ENCODE peak calls at places on chromosomes 7 and 10, in five cellular contexts. One of them, this sample, is unnamed.

GRCh38 chr7:128444242-128444641 is 11.4 kb upstream of the HILPDA start:
- DNase-seq in ovary: no peak
- DNase-seq in uterus: no peak
- DNase-seq in Peyer's patch: no peak
- DNase-seq in transverse colon: peak; percentile 34
- DNase-seq in this sample: no peak

GRCh38 chr10:110335314-110336064 is 30.8 kb upstream of the SMNDC1 start:
- DNase-seq in ovary: no peak
- DNase-seq in uterus: no peak
- DNase-seq in Peyer's patch: no peak
- DNase-seq in transverse colon: no peak
- DNase-seq in this sample: no peak

GRCh38 chr7:135768467-135768866 is 19.9 kb upstream of the FAM180A start:
- DNase-seq in ovary: no peak
- DNase-seq in uterus: no peak
- DNase-seq in Peyer's patch: no peak
- DNase-seq in transverse colon: no peak
- DNase-seq in this sample: no peak

GRCh38 chr7:131933890-131934289 is 377.5 kb upstream of the PODXL start:
- DNase-seq in ovary: no peak
- DNase-seq in uterus: no peak
- DNase-seq in Peyer's patch: no peak
- DNase-seq in transverse colon: no peak
- DNase-seq in this sample: no peak

GRCh38 chr7:69476416-69476815 is 121.9 kb upstream of the AUTS2 start:
- DNase-seq in ovary: no peak
- DNase-seq in uterus: no peak
- DNase-seq in Peyer's patch: no peak
- DNase-seq in transverse colon: no peak
- DNase-seq in this sample: no peak

GRCh38 chr10:74924251-74924954 is 98.0 kb downstream of the KAT6B start:
- DNase-seq in ovary: no peak
- DNase-seq in uterus: no peak
- DNase-seq in Peyer's patch: no peak
- DNase-seq in transverse colon: no peak
- DNase-seq in this sample: no peak

GRCh38 chr10:72567421-72567820 is 58.5 kb downstream of the MICU1 start:
- DNase-seq in ovary: no peak
- DNase-seq in uterus: no peak
- DNase-seq in Peyer's patch: no peak
- DNase-seq in transverse colon: no peak
- DNase-seq in this sample: no peak

GRCh38 chr10:116909307-116909706 is 60.0 kb downstream of the ENO4 start:
- DNase-seq in ovary: no peak
- DNase-seq in uterus: no peak
- DNase-seq in Peyer's patch: no peak
- DNase-seq in transverse colon: no peak
- DNase-seq in this sample: no peak

GRCh38 chr10:132129431-132129830 is 57.3 kb upstream of the DPYSL4 start:
- DNase-seq in ovary: no peak
- DNase-seq in uterus: no peak
- DNase-seq in Peyer's patch: no peak
- DNase-seq in transverse colon: no peak
- DNase-seq in this sample: no peak

GRCh38 chr7:144720139-144720538 is 115.7 kb downstream of the TPK1 start:
- DNase-seq in ovary: no peak
- DNase-seq in uterus: no peak
- DNase-seq in Peyer's patch: no peak
- DNase-seq in transverse colon: no peak
- DNase-seq in this sample: no peak

GRCh38 chr7:134778941-134779740 is at the start of gene CALD1:
- DNase-seq in ovary: peak; percentile 72
- DNase-seq in uterus: peak; percentile 93
- DNase-seq in Peyer's patch: peak; percentile 27
- DNase-seq in transverse colon: peak; percentile 67
- DNase-seq in this sample: peak; percentile 91

GRCh38 chr7:55130554-55131198 is 111.9 kb downstream of the EGFR start:
- DNase-seq in ovary: peak; percentile 72
- DNase-seq in uterus: peak; percentile 74
- DNase-seq in Peyer's patch: no peak
- DNase-seq in transverse colon: peak; percentile 37
- DNase-seq in this sample: no peak

GRCh38 chr10:114685456-114685855 is 27.4 kb upstream of the ABLIM1 start:
- DNase-seq in ovary: no peak
- DNase-seq in uterus: no peak
- DNase-seq in Peyer's patch: no peak
- DNase-seq in transverse colon: no peak
- DNase-seq in this sample: no peak

GRCh38 chr10:73883553-73883952 is 9.2 kb upstream of the CAMK2G start:
- DNase-seq in ovary: no peak
- DNase-seq in uterus: no peak
- DNase-seq in Peyer's patch: no peak
- DNase-seq in transverse colon: no peak
- DNase-seq in this sample: no peak

GRCh38 chr10:102917314-102917961 is 656 bp upstream of the CNNM2 start:
- DNase-seq in ovary: peak; percentile 83
- DNase-seq in uterus: peak; percentile 80
- DNase-seq in Peyer's patch: peak; percentile 75
- DNase-seq in transverse colon: peak; percentile 86
- DNase-seq in this sample: peak; percentile 82

GRCh38 chr7:104482362-104483042 is 154.1 kb downstream of the LHFPL3 start:
- DNase-seq in ovary: no peak
- DNase-seq in uterus: no peak
- DNase-seq in Peyer's patch: no peak
- DNase-seq in transverse colon: peak; percentile 59
- DNase-seq in this sample: no peak

GRCh38 chr7:56447864-56448693 is 331.9 kb upstream of the NUPR2 start:
- DNase-seq in ovary: peak; percentile 42
- DNase-seq in uterus: no peak
- DNase-seq in Peyer's patch: no peak
- DNase-seq in transverse colon: no peak
- DNase-seq in this sample: no peak

GRCh38 chr10:68158031-68158430 is 48.7 kb downstream of the MYPN start:
- DNase-seq in ovary: no peak
- DNase-seq in uterus: no peak
- DNase-seq in Peyer's patch: no peak
- DNase-seq in transverse colon: no peak
- DNase-seq in this sample: no peak

GRCh38 chr7:12157517-12157916 is 53.6 kb upstream of the TMEM106B start:
- DNase-seq in ovary: no peak
- DNase-seq in uterus: no peak
- DNase-seq in Peyer's patch: no peak
- DNase-seq in transverse colon: no peak
- DNase-seq in this sample: no peak

GRCh38 chr7:12161146-12161545 is 49.9 kb upstream of the TMEM106B start:
- DNase-seq in ovary: no peak
- DNase-seq in uterus: no peak
- DNase-seq in Peyer's patch: no peak
- DNase-seq in transverse colon: no peak
- DNase-seq in this sample: no peak

GRCh38 chr7:12154119-12154518 is 57.0 kb upstream of the TMEM106B start:
- DNase-seq in ovary: no peak
- DNase-seq in uterus: no peak
- DNase-seq in Peyer's patch: no peak
- DNase-seq in transverse colon: no peak
- DNase-seq in this sample: no peak

GRCh38 chr7:12162420-12163113 is 48.5 kb upstream of the TMEM106B start:
- DNase-seq in ovary: no peak
- DNase-seq in uterus: no peak
- DNase-seq in Peyer's patch: no peak
- DNase-seq in transverse colon: no peak
- DNase-seq in this sample: no peak

DNA sequence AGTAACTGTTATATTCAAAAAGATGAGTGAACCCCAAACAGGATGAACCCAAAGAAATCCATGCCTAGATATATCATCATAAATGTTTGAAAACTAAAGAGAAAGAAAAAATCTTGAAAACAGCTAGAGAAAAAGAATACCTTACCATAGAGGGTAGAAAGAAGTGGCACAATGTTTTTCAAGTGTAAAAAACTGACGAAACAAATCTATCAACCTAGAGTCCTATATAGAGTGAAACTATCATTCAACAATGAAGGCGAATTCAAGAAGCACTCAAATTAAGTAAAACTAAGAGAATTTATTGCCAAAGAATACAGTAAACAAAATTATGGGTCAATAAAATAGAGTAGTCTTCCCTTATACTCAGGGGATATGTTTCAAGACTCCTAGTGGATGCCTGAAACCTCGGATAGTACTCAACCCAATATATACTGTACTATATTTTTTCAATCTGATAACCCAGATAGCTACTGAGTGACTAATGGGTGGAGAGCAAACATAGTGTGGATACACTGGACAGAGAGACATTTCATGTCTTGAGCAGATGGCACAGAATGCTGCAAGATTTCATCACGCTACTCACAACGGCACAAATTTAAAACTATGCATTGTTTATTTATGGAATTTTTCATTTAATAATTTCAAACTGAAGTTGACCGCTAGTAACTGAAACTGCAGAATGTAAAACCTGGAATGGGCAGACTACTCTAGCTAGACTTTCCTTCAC is 52.6 kb upstream of the TMEM106B start:
- DNase-seq in ovary: no peak
- DNase-seq in uterus: no peak
- DNase-seq in Peyer's patch: no peak
- DNase-seq in transverse colon: no peak
- DNase-seq in this sample: no peak
- H3K27ac ChIP-seq in ovary: no peak overlapping the region
- H3K27ac ChIP-seq in uterus: no peak overlapping the region
- H3K27ac ChIP-seq in Peyer's patch: no peak overlapping the region
- H3K27ac ChIP-seq in transverse colon: no peak overlapping the region
- H3K27ac ChIP-seq in this sample: no peak overlapping the region

DNA sequence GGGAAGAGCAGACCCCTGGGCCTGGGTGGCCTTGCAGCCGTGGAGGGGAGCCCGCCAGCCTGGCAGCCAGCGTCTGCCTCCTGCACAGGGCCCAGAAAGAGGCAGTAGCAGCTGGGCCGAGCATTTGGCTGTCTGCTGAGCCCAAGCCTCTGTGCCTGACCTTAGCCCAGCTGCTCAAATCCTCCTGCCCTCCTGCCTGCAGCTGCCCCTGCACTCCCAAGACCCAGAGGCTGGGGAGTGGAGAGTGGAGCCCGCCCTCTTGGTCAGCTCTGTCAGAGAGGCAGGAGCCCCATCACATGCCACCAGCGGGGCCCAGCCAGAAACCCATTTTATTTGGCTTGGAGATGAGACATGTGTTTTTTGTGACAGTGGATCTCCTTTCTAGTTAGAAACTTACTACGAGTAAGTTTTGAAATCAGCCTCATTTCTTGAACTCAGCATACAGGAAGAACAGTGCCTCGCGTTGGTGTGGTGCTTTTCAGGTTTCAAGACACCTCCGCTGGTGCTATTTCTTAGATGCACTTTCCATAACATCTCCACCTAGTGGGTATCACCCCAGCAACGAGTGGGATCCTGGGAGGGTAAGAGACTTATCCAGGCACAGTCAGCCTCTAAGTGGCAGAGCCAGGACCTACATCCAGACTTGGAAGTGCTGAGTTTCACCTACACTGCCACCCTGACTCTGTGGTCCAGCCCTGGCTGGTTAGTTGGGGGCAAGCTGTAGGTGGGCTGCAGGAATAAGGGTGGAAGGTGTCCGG is 477.1 kb downstream of the RPS24 start:
- DNase-seq in ovary: no peak
- DNase-seq in uterus: peak; percentile 42
- DNase-seq in Peyer's patch: no peak
- DNase-seq in transverse colon: no peak
- DNase-seq in this sample: no peak
- H3K36me3 ChIP-seq in ovary: no peaks in the 10 kb centered on the region
- H3K36me3 ChIP-seq in uterus: no peaks in the 10 kb centered on the region
- H3K36me3 ChIP-seq in Peyer's patch: no peaks in the 10 kb centered on the region
- H3K36me3 ChIP-seq in transverse colon: no peaks in the 10 kb centered on the region
- H3K36me3 ChIP-seq in this sample: no peaks in the 10 kb centered on the region

GRCh38 chr7:102321351-102322201 is 34.7 kb downstream of the SPDYE6 start:
- DNase-seq in ovary: no peak
- DNase-seq in uterus: no peak
- DNase-seq in Peyer's patch: no peak
- DNase-seq in transverse colon: peak; percentile 33
- DNase-seq in this sample: no peak
- TF ChIP-seq POLR2A in ovary: no peak
- TF ChIP-seq POLR2A in uterus: no peak
- TF ChIP-seq POLR2A in Peyer's patch: no peak
- TF ChIP-seq POLR2A in transverse colon: no peak
- TF ChIP-seq POLR2A in this sample: no peak

GRCh38 chr7:151867912-151868804 is 8.8 kb downstream of the PRKAG2 start:
- DNase-seq in ovary: peak; percentile 60
- DNase-seq in uterus: peak; percentile 49
- DNase-seq in Peyer's patch: no peak
- DNase-seq in transverse colon: no peak
- DNase-seq in this sample: peak; percentile 48
- H3K27ac ChIP-seq in ovary: peak overlapping the region; percentile 58
- H3K27ac ChIP-seq in uterus: peak overlapping the region; percentile 49
- H3K27ac ChIP-seq in Peyer's patch: no peak overlapping the region
- H3K27ac ChIP-seq in transverse colon: peak overlapping the region; percentile 25
- H3K27ac ChIP-seq in this sample: peak overlapping the region; percentile 54

DNA sequence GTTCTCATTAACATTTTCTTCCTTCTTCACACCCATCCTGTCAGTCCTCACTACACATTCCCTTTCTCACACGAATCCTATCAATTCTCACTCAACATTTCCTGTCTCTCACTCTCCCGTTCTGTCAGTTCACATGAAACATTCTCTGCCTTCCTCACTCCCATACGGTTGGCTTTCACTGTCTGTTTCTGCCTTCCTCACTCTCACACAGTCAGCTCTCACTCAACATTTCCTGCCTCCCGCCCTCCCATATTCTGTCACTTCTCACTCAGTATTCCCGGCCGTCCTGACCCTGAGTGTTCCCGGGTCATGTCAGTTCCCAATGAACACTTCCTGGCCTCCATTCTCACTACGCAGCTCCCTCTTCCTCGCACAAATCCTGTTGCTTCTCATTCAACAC is 61.5 kb downstream of the DYNC2I1 start:
- DNase-seq in ovary: no peak
- DNase-seq in uterus: no peak
- DNase-seq in Peyer's patch: no peak
- DNase-seq in transverse colon: no peak
- DNase-seq in this sample: no peak
- H3K36me3 ChIP-seq in ovary: no peaks in the 10 kb centered on the region
- H3K36me3 ChIP-seq in uterus: no peaks in the 10 kb centered on the region
- H3K36me3 ChIP-seq in Peyer's patch: no peaks in the 10 kb centered on the region
- H3K36me3 ChIP-seq in transverse colon: peaks cover 38% of the 10 kb centered on the region
- H3K36me3 ChIP-seq in this sample: peaks cover 10% of the 10 kb centered on the region

DNA sequence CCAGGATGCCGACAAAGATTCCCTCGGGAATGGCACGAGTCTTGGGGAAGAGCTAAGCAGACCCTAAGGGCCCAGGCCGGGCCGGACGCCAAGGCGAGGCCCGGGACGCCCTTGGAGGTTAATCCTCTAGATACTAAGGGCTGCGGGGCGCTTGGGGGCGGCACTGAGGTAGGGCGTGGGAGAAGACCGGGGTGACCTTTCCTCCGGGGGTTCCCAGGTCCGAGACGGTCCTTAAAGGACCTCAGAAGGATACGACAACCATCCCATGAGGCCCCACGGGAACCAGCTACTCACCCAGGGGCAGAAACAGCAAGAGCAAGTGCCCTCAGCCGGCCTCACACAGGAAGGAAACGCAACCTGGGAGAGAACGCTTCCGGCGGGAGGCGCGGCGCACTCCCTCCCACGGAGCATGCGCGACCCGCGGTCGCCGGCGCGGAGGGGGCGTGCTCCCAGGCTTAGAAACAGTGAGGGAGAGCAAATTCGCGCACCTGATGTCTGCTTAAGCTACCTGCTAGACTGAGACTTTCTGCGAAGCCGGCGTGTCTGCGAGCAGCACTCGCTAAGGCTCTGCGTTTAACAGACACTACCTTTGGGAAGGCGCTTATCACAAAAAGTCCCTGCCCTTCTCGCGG is at the start of gene ATAD1:
- DNase-seq in ovary: peak; percentile 76
- DNase-seq in uterus: peak; percentile 60
- DNase-seq in Peyer's patch: peak; percentile 85
- DNase-seq in transverse colon: peak; percentile 90
- DNase-seq in this sample: peak; percentile 76
- TF ChIP-seq POLR2A in ovary: peak; percentile 32
- TF ChIP-seq POLR2A in uterus: peak; percentile 52
- TF ChIP-seq POLR2A in Peyer's patch: peak; percentile 55
- TF ChIP-seq POLR2A in transverse colon: peak; percentile 81
- TF ChIP-seq POLR2A in this sample: peak; percentile 62

This sample was measured in prostate gland.